ENCODE peak calls at places on chromosomes 12 and 14, in six cellular contexts. One of them, this sample, is unnamed.

GRCh38 chr14:67636361-67636919 is 16.7 kb downstream of the ARG2 start:
- DNase-seq in H1: no peak
- DNase-seq in mesendoderm: no peak
- DNase-seq in mesenchymal stem cell: peak
- DNase-seq in H9: no peak
- DNase-seq in IMR-90: peak
- DNase-seq in this sample: no peak

GRCh38 chr14:54564071-54564798 is 2.7 kb upstream of the SAMD4A start:
- DNase-seq in mesenchymal stem cell: peak
- DNase-seq in mesendoderm: peak
- DNase-seq in IMR-90: peak
- DNase-seq in H9: no peak
- DNase-seq in H1: no peak
- DNase-seq in this sample: peak

GRCh38 chr12:3432176-3432742 is 58.7 kb upstream of the PRMT8 start:
- DNase-seq in mesenchymal stem cell: no peak
- DNase-seq in H1: no peak
- DNase-seq in IMR-90: no peak
- DNase-seq in H9: peak
- DNase-seq in mesendoderm: peak
- DNase-seq in this sample: no peak

GRCh38 chr14:32100175-32100574 is 23.1 kb downstream of the ARHGAP5 start:
- DNase-seq in H9: no peak
- DNase-seq in mesendoderm: no peak
- DNase-seq in IMR-90: no peak
- DNase-seq in H1: no peak
- DNase-seq in mesenchymal stem cell: no peak
- DNase-seq in this sample: no peak

GRCh38 chr12:10722502-10722904 is 620 bp downstream of the YBX3 start:
- DNase-seq in mesenchymal stem cell: peak
- DNase-seq in IMR-90: peak
- DNase-seq in mesendoderm: no peak
- DNase-seq in H9: no peak
- DNase-seq in H1: no peak
- DNase-seq in this sample: peak

GRCh38 chr14:32300146-32300545 is 29.0 kb upstream of the AKAP6 start:
- DNase-seq in IMR-90: no peak
- DNase-seq in mesenchymal stem cell: no peak
- DNase-seq in H9: no peak
- DNase-seq in mesendoderm: no peak
- DNase-seq in H1: no peak
- DNase-seq in this sample: peak

GRCh38 chr14:56809262-56810215 is 740 bp downstream of the OTX2 start:
- DNase-seq in mesenchymal stem cell: no peak
- DNase-seq in IMR-90: no peak
- DNase-seq in H9: no peak
- DNase-seq in mesendoderm: no peak
- DNase-seq in H1: no peak
- DNase-seq in this sample: no peak

GRCh38 chr12:71950819-71951218 is 12.2 kb downstream of the TPH2 start:
- DNase-seq in H1: no peak
- DNase-seq in IMR-90: no peak
- DNase-seq in mesendoderm: no peak
- DNase-seq in H9: no peak
- DNase-seq in mesenchymal stem cell: no peak
- DNase-seq in this sample: no peak

GRCh38 chr14:71452987-71453386 is 479.2 kb upstream of the RGS6 start:
- DNase-seq in mesenchymal stem cell: no peak
- DNase-seq in H9: no peak
- DNase-seq in H1: no peak
- DNase-seq in mesendoderm: no peak
- DNase-seq in IMR-90: no peak
- DNase-seq in this sample: no peak

GRCh38 chr14:104116544-104117340 is 21.6 kb upstream of the KIF26A start:
- DNase-seq in H1: no peak
- DNase-seq in mesendoderm: no peak
- DNase-seq in mesenchymal stem cell: no peak
- DNase-seq in IMR-90: no peak
- DNase-seq in H9: no peak
- DNase-seq in this sample: no peak

GRCh38 chr12:123967121-123967586 is 5.5 kb downstream of the CCDC92 start:
- DNase-seq in mesenchymal stem cell: no peak
- DNase-seq in IMR-90: no peak
- DNase-seq in H9: no peak
- DNase-seq in H1: no peak
- DNase-seq in mesendoderm: no peak
- DNase-seq in this sample: no peak

GRCh38 chr14:57714487-57714899 is 151.4 kb downstream of the SLC35F4 start:
- DNase-seq in mesenchymal stem cell: no peak
- DNase-seq in H9: peak
- DNase-seq in H1: no peak
- DNase-seq in IMR-90: no peak
- DNase-seq in mesendoderm: peak
- DNase-seq in this sample: no peak

GRCh38 chr12:49296836-49297694 is 2.1 kb downstream of the PRPH start:
- DNase-seq in H9: peak
- DNase-seq in H1: no peak
- DNase-seq in mesendoderm: peak
- DNase-seq in IMR-90: no peak
- DNase-seq in mesenchymal stem cell: no peak
- DNase-seq in this sample: no peak

GRCh38 chr12:24798335-24798734 is 150.6 kb downstream of the BCAT1 start:
- DNase-seq in H1: no peak
- DNase-seq in IMR-90: no peak
- DNase-seq in H9: no peak
- DNase-seq in mesenchymal stem cell: no peak
- DNase-seq in mesendoderm: no peak
- DNase-seq in this sample: no peak

GRCh38 chr14:100677152-100677924 is 49.4 kb upstream of the DLK1 start:
- DNase-seq in mesenchymal stem cell: peak
- DNase-seq in IMR-90: no peak
- DNase-seq in H1: no peak
- DNase-seq in mesendoderm: peak
- DNase-seq in H9: no peak
- DNase-seq in this sample: no peak

GRCh38 chr14:31380106-31380505 is 40.2 kb downstream of the HEATR5A start:
- DNase-seq in mesendoderm: no peak
- DNase-seq in H1: no peak
- DNase-seq in IMR-90: peak
- DNase-seq in H9: no peak
- DNase-seq in mesenchymal stem cell: peak
- DNase-seq in this sample: no peak

GRCh38 chr14:77290705-77291104 is 19.7 kb upstream of the NGB start:
- DNase-seq in mesendoderm: peak
- DNase-seq in mesenchymal stem cell: peak
- DNase-seq in H1: no peak
- DNase-seq in H9: no peak
- DNase-seq in IMR-90: peak
- DNase-seq in this sample: no peak

GRCh38 chr12:97386133-97386581 is 76.4 kb upstream of the RMST start:
- DNase-seq in H9: no peak
- DNase-seq in mesenchymal stem cell: no peak
- DNase-seq in IMR-90: no peak
- DNase-seq in mesendoderm: peak
- DNase-seq in H1: no peak
- DNase-seq in this sample: no peak

GRCh38 chr12:94977766-94978468 is 25.6 kb downstream of the NDUFA12 start:
- DNase-seq in mesendoderm: no peak
- DNase-seq in H9: no peak
- DNase-seq in IMR-90: no peak
- DNase-seq in mesenchymal stem cell: no peak
- DNase-seq in H1: no peak
- DNase-seq in this sample: no peak
- H3K23ac ChIP-seq in mesendoderm: no peak
- H3K23ac ChIP-seq in H9: no peak
- H3K23ac ChIP-seq in IMR-90: peak
- H3K23ac ChIP-seq in mesenchymal stem cell: no peak
- H3K23ac ChIP-seq in H1: no peak
- H3K23ac ChIP-seq in this sample: no peak

GRCh38 chr14:94387051-94388026 is 1.1 kb downstream of the SERPINA1 start:
- DNase-seq in mesendoderm: no peak
- DNase-seq in IMR-90: no peak
- DNase-seq in H9: no peak
- DNase-seq in H1: no peak
- DNase-seq in mesenchymal stem cell: no peak
- DNase-seq in this sample: no peak
- H2BK15ac ChIP-seq in mesendoderm: no peak
- H2BK15ac ChIP-seq in IMR-90: no peak
- H2BK15ac ChIP-seq in H9: no peak
- H2BK15ac ChIP-seq in H1: no peak
- H2BK15ac ChIP-seq in mesenchymal stem cell: no peak
- H2BK15ac ChIP-seq in this sample: no peak

DNA sequence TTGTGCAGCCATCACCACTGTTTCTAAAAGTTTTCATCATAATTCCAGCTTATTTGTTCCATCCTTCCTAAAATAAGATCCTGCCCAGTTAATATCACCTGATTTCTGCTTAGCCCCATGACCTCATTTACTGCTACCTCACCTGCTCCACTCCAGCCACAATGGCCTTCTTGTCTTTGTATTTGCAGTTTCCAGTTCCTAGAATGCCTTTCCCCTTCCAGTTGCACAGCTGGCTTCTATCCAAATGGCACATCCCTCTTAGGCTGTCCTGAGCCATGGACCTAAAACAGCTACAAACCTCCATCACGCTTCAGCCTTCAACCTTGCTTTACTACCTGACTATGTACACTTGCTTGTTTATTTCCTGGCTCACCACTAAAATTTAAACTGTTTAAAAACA is 6.5 kb upstream of the LGMN start:
- DNase-seq in mesenchymal stem cell: no peak
- DNase-seq in mesendoderm: no peak
- DNase-seq in H1: no peak
- DNase-seq in H9: no peak
- DNase-seq in IMR-90: no peak
- DNase-seq in this sample: no peak
- H3K23ac ChIP-seq in mesenchymal stem cell: no peak
- H3K23ac ChIP-seq in mesendoderm: no peak
- H3K23ac ChIP-seq in H1: no peak
- H3K23ac ChIP-seq in H9: no peak
- H3K23ac ChIP-seq in IMR-90: no peak
- H3K23ac ChIP-seq in this sample: no peak

GRCh38 chr12:67318786-67319185 is 49.6 kb downstream of the CAND1 start:
- DNase-seq in mesenchymal stem cell: no peak
- DNase-seq in IMR-90: no peak
- DNase-seq in H1: no peak
- DNase-seq in H9: no peak
- DNase-seq in mesendoderm: no peak
- DNase-seq in this sample: no peak
- H2BK15ac ChIP-seq in mesenchymal stem cell: no peak
- H2BK15ac ChIP-seq in IMR-90: no peak
- H2BK15ac ChIP-seq in H1: no peak
- H2BK15ac ChIP-seq in H9: no peak
- H2BK15ac ChIP-seq in mesendoderm: no peak
- H2BK15ac ChIP-seq in this sample: no peak

GRCh38 chr12:94783343-94783742 is 133.0 kb upstream of the TMCC3 start:
- DNase-seq in H9: no peak
- DNase-seq in mesendoderm: no peak
- DNase-seq in mesenchymal stem cell: no peak
- DNase-seq in H1: no peak
- DNase-seq in IMR-90: no peak
- DNase-seq in this sample: no peak

GRCh38 chr12:94781835-94782234 is 131.5 kb upstream of the TMCC3 start:
- DNase-seq in IMR-90: no peak
- DNase-seq in mesenchymal stem cell: no peak
- DNase-seq in H1: no peak
- DNase-seq in H9: no peak
- DNase-seq in mesendoderm: no peak
- DNase-seq in this sample: no peak

GRCh38 chr12:94779520-94779919 is 129.2 kb upstream of the TMCC3 start:
- DNase-seq in mesendoderm: no peak
- DNase-seq in IMR-90: peak
- DNase-seq in mesenchymal stem cell: peak
- DNase-seq in H9: no peak
- DNase-seq in H1: no peak
- DNase-seq in this sample: no peak

GRCh38 chr12:94783862-94784261 is 133.5 kb upstream of the TMCC3 start:
- DNase-seq in H9: no peak
- DNase-seq in H1: no peak
- DNase-seq in mesendoderm: no peak
- DNase-seq in mesenchymal stem cell: no peak
- DNase-seq in IMR-90: peak
- DNase-seq in this sample: no peak

GRCh38 chr12:94777936-94778335 is 127.6 kb upstream of the TMCC3 start:
- DNase-seq in H9: no peak
- DNase-seq in IMR-90: no peak
- DNase-seq in mesendoderm: no peak
- DNase-seq in mesenchymal stem cell: no peak
- DNase-seq in H1: no peak
- DNase-seq in this sample: no peak
- H3K23ac ChIP-seq in H9: no peak
- H3K23ac ChIP-seq in IMR-90: no peak
- H3K23ac ChIP-seq in mesendoderm: no peak
- H3K23ac ChIP-seq in mesenchymal stem cell: no peak
- H3K23ac ChIP-seq in H1: no peak
- H3K23ac ChIP-seq in this sample: no peak

This sample was measured in neuronal stem cell.